ENCODE peak calls at places on chromosomes 4 and X, in four cellular contexts. U is HepG2, J is H1, F is GM12878. K is an unnamed sample.

GRCh38 chr4:186688150-186688943 is 35.3 kb downstream of the FAT1 start:
- DNase-seq in J (peak), U (peak), F (no peak), K (peak)

GRCh38 chrX:47217121-47217851 is 1.2 kb upstream of the CDK16 start:
- DNase-seq in J (no peak), U (peak), F (no peak), K (no peak)

GRCh38 chrX:50402886-50403285 is 67.7 kb downstream of the DGKK start:
- DNase-seq in F (no peak), J (no peak), U (no peak), K (no peak)

GRCh38 chr4:61437923-61438322 is 237.8 kb downstream of the ADGRL3 start:
- DNase-seq in J (no peak), U (no peak), F (no peak), K (no peak)

GRCh38 chr4:168309781-168310180 is 8.8 kb downstream of the DDX60 start:
- DNase-seq in U (no peak), F (no peak), J (no peak), K (no peak)

GRCh38 chr4:83266689-83267088 is 17.9 kb downstream of the COQ2 start:
- DNase-seq in U (no peak), J (no peak), F (no peak), K (no peak)

GRCh38 chrX:41491267-41492004 is 44.3 kb downstream of the NYX start:
- DNase-seq in U (no peak), J (no peak), F (no peak), K (peak)

GRCh38 chr4:20421586-20421985 is 169.9 kb downstream of the SLIT2 start:
- DNase-seq in J (no peak), F (no peak), U (no peak), K (no peak)

GRCh38 chr4:21067351-21067750 is 367.1 kb downstream of the PACRGL start:
- DNase-seq in J (no peak), U (no peak), F (no peak), K (no peak)

GRCh38 chrX:19794690-19795089 is 92.7 kb downstream of the SH3KBP1 start:
- DNase-seq in U (no peak), F (no peak), J (no peak), K (no peak)

GRCh38 chr4:187478292-187479205 is 517.0 kb upstream of the ZFP42 start:
- DNase-seq in U (no peak), F (no peak), J (no peak), K (no peak)

GRCh38 chr4:101441446-101441845 is 94.1 kb upstream of the PPP3CA start:
- DNase-seq in U (no peak), F (no peak), J (no peak), K (no peak)

GRCh38 chr4:165027762-165028402 is 3.9 kb upstream of the TRIM60 start:
- DNase-seq in J (no peak), F (no peak), U (no peak), K (no peak)

GRCh38 chr4:57093816-57094481 is 16.2 kb downstream of the IGFBP7 start:
- DNase-seq in U (no peak), F (no peak), J (no peak), K (no peak)
- H3K4me3 ChIP-seq in U (no peak), F (no peak), J (no peak), K (no peak)

GRCh38 chr4:87864321-87864720 is 31.6 kb downstream of the MEPE start:
- DNase-seq in F (no peak), J (no peak), U (no peak), K (no peak)

GRCh38 chr4:87863486-87863885 is 30.7 kb downstream of the MEPE start:
- DNase-seq in F (no peak), J (no peak), U (no peak), K (no peak)

GRCh38 chr4:87862236-87862635 is 29.5 kb downstream of the MEPE start:
- DNase-seq in F (no peak), J (no peak), U (peak), K (no peak)

GRCh38 chr4:87865960-87866598 is 33.3 kb downstream of the MEPE start:
- DNase-seq in J (peak), F (no peak), U (peak), K (peak)

GRCh38 chr4:87865288-87865687 is 32.5 kb downstream of the MEPE start:
- DNase-seq in U (peak), J (no peak), F (no peak), K (no peak)
- TF ChIP-seq SUZ12 in U (no peak), J (no peak), F (no peak), K (no peak)

GRCh38 chr4:5757954-5758353 is 47.0 kb downstream of the EVC start:
- DNase-seq in F (no peak), J (no peak), U (no peak), K (no peak)
- H3K9ac ChIP-seq in F (no peak), J (no peak), U (no peak), K (no peak)

DNA sequence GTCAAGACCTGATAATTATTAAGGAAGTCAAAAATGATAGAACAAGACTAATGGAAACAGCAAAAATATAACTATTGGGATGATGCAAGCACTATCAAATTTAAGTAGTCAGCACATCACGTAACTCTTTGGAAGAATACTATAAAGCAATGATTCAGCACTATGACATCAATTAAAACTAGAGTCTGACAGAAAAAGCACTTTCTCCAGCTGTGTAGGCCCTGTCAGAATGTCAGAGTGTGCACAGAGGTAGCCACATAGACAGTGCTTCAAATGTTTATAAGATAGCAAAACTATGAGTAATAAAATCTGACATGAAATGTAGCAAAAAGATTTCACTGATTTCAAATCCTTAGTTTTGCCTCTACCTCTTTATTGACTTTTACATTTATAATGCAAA is 1226.6 kb upstream of the ADGRL3 start:
- DNase-seq in U (no peak), F (no peak), J (no peak), K (no peak)
- H3K4me3 ChIP-seq in U (no peak), F (no peak), J (no peak), K (no peak)

GRCh38 chrX:53421772-53422090 is 723 bp downstream of the SMC1A start:
- DNase-seq in U (peak), F (no peak), J (no peak), K (no peak)
- TF ChIP-seq SUZ12 in U (no peak), F (no peak), J (no peak), K (no peak)

GRCh38 chrX:139974496-139974895 is 9.2 kb upstream of the CXorf66 start:
- DNase-seq in J (no peak), U (no peak), F (no peak), K (no peak)

GRCh38 chrX:139971394-139971749 is 6.1 kb upstream of the CXorf66 start:
- DNase-seq in U (no peak), J (no peak), F (no peak), K (no peak)

GRCh38 chrX:139972629-139973257 is 7.4 kb upstream of the CXorf66 start:
- DNase-seq in U (no peak), J (no peak), F (no peak), K (no peak)

GRCh38 chrX:139973290-139973689 is 8.0 kb upstream of the CXorf66 start:
- DNase-seq in U (no peak), F (no peak), J (no peak), K (no peak)

DNA sequence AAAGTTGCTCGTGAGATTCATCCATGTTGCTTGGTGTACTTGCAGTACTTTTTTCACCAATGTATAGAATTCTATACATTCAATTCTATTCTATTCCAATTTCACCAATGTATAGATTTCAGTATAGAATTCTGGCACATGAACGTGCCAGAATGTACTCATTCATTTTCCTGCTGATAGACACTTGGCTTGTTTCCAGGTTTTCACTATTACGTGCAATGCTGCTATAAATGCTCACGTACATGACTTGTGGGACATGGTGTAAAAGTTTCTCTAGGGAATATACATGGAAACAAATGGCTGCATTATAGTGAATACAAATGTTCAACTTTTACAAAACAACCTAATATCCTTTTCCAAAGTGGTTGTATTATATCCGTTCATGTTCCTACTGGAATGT is 6.8 kb upstream of the CXorf66 start:
- DNase-seq in F (no peak), J (no peak), U (no peak), K (no peak)
- H3K9ac ChIP-seq in F (no peak), J (no peak), U (no peak), K (no peak)

GRCh38 chr4:1004071-1004418 is 7.4 kb upstream of the FGFRL1 start:
- DNase-seq in F (no peak), J (no peak), U (no peak), K (no peak)
- H3K4me3 ChIP-seq in F (no peak), J (no peak), U (no peak), K (no peak)

GRCh38 chr4:137994858-137995257 is 247.3 kb downstream of the SLC7A11 start:
- DNase-seq in J (no peak), U (no peak), F (no peak), K (no peak)
- TF ChIP-seq SUZ12 in J (no peak), U (no peak), F (no peak), K (no peak)

GRCh38 chr4:53899544-53900274 is 164.7 kb downstream of the CHIC2 start:
- DNase-seq in U (no peak), J (no peak), F (no peak), K (no peak)
- H3K9ac ChIP-seq in U (no peak), J (no peak), F (no peak), K (no peak)

GRCh38 chrX:30573125-30573524 is 4.4 kb downstream of the TASL start:
- DNase-seq in U (no peak), F (no peak), J (no peak), K (no peak)

GRCh38 chrX:30572678-30573077 is 4.9 kb downstream of the TASL start:
- DNase-seq in U (no peak), J (no peak), F (no peak), K (no peak)

GRCh38 chrX:30572004-30572403 is 5.6 kb downstream of the TASL start:
- DNase-seq in J (no peak), U (peak), F (peak), K (no peak)

DNA sequence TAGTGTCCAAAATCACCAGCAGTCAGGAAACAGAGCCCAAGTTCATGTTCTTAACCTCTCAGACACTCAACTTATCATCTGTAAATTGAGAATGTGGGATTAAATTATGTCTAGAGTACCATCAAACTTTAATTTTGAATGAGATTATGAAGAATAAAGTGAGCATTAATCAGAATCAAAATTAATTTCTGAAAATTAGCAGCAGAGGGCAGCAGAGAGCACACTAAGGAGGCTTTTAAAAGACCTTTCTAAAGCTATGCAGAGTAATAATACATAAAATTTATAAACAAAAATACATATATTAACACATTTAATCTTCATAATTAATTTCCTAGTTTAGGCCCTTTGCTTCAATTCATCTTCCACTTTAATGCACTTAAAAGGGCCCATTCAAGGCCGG is 7.1 kb downstream of the TASL start:
- DNase-seq in F (no peak), J (no peak), U (peak), K (no peak)
- H3K4me3 ChIP-seq in F (no peak), J (no peak), U (no peak), K (no peak)

K was measured in NT2/D1.